ENCODE peak calls at places on chromosomes 5 and 9, in eight cellular contexts. One of them, this sample, is unnamed.

GRCh38 chr9:99353408-99353807 is 131.3 kb downstream of the SEC61B start:
- DNase-seq in hepatocyte: no peak
- DNase-seq in heart right ventricle: no peak
- DNase-seq in B cell: no peak
- DNase-seq in natural killer cell: no peak
- DNase-seq in brain microvascular endothelial cell: peak; percentile 90
- DNase-seq in nephron progenitor cell: no peak
- DNase-seq in GM06990: no peak
- DNase-seq in this sample: no peak

GRCh38 chr9:121609845-121610637 is 41.4 kb upstream of the DAB2IP start:
- DNase-seq in hepatocyte: peak; percentile 75
- DNase-seq in GM06990: no peak
- DNase-seq in B cell: no peak
- DNase-seq in natural killer cell: no peak
- DNase-seq in nephron progenitor cell: no peak
- DNase-seq in heart right ventricle: peak; percentile 57
- DNase-seq in brain microvascular endothelial cell: peak; percentile 11
- DNase-seq in this sample: no peak

GRCh38 chr9:98899399-98900056 is 44.2 kb upstream of the COL15A1 start:
- DNase-seq in B cell: no peak
- DNase-seq in brain microvascular endothelial cell: peak; percentile 84
- DNase-seq in GM06990: no peak
- DNase-seq in heart right ventricle: no peak
- DNase-seq in hepatocyte: peak; percentile 69
- DNase-seq in nephron progenitor cell: no peak
- DNase-seq in natural killer cell: no peak
- DNase-seq in this sample: no peak

GRCh38 chr9:29332789-29333188 is 1759.5 kb upstream of the C9orf72 start:
- DNase-seq in nephron progenitor cell: no peak
- DNase-seq in B cell: no peak
- DNase-seq in heart right ventricle: no peak
- DNase-seq in natural killer cell: no peak
- DNase-seq in GM06990: no peak
- DNase-seq in brain microvascular endothelial cell: peak; percentile 53
- DNase-seq in hepatocyte: no peak
- DNase-seq in this sample: no peak

GRCh38 chr5:132246806-132247205 is 10.7 kb upstream of the PDLIM4 start:
- DNase-seq in B cell: no peak
- DNase-seq in nephron progenitor cell: no peak
- DNase-seq in heart right ventricle: no peak
- DNase-seq in hepatocyte: no peak
- DNase-seq in GM06990: no peak
- DNase-seq in brain microvascular endothelial cell: no peak
- DNase-seq in natural killer cell: no peak
- DNase-seq in this sample: no peak

GRCh38 chr9:113998529-113999255 is 79.4 kb downstream of the AMBP start:
- DNase-seq in hepatocyte: peak; percentile 32
- DNase-seq in B cell: no peak
- DNase-seq in brain microvascular endothelial cell: no peak
- DNase-seq in natural killer cell: peak; percentile 10
- DNase-seq in heart right ventricle: peak; percentile 4
- DNase-seq in nephron progenitor cell: no peak
- DNase-seq in GM06990: no peak
- DNase-seq in this sample: peak; percentile 33

GRCh38 chr9:99445377-99445891 is 223.4 kb downstream of the SEC61B start:
- DNase-seq in GM06990: no peak
- DNase-seq in hepatocyte: peak; percentile 20
- DNase-seq in B cell: no peak
- DNase-seq in brain microvascular endothelial cell: peak; percentile 88
- DNase-seq in heart right ventricle: peak; percentile 79
- DNase-seq in natural killer cell: no peak
- DNase-seq in nephron progenitor cell: no peak
- DNase-seq in this sample: no peak

GRCh38 chr5:83802686-83803085 is 82.0 kb upstream of the HAPLN1 start:
- DNase-seq in GM06990: no peak
- DNase-seq in natural killer cell: no peak
- DNase-seq in hepatocyte: no peak
- DNase-seq in heart right ventricle: no peak
- DNase-seq in B cell: no peak
- DNase-seq in brain microvascular endothelial cell: peak; percentile 9
- DNase-seq in nephron progenitor cell: no peak
- DNase-seq in this sample: no peak

GRCh38 chr5:100762163-100762562 is 140.9 kb downstream of the ST8SIA4 start:
- DNase-seq in natural killer cell: no peak
- DNase-seq in nephron progenitor cell: no peak
- DNase-seq in brain microvascular endothelial cell: peak; percentile 70
- DNase-seq in hepatocyte: no peak
- DNase-seq in B cell: no peak
- DNase-seq in heart right ventricle: no peak
- DNase-seq in GM06990: no peak
- DNase-seq in this sample: no peak

DNA sequence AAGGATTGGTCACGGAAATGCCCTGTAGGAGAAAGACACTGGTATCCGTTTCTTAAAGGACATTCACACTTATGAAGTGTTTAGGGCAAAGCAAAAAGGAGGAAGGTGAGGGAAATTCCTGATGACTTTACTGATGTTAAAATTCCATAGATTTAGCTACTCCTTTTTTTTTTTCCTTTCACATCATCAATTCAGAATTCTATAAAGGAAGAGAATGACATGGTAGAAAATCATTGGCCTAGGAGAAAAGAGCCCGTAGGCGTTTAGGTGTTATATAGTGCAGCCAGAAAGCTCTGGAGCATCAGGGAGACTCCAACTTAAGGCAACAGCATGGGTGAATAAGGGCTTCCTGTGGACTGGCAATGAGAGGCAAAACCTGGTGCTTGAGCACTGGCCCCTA is at the start of gene TSLP:
- DNase-seq in natural killer cell: no peak
- DNase-seq in heart right ventricle: no peak
- DNase-seq in hepatocyte: no peak
- DNase-seq in nephron progenitor cell: no peak
- DNase-seq in GM06990: no peak
- DNase-seq in B cell: no peak
- DNase-seq in brain microvascular endothelial cell: no peak
- DNase-seq in this sample: no peak
- TF ChIP-seq CTCF in natural killer cell: no peak
- TF ChIP-seq CTCF in heart right ventricle: no peak
- TF ChIP-seq CTCF in hepatocyte: no peak
- TF ChIP-seq CTCF in nephron progenitor cell: no peak
- TF ChIP-seq CTCF in GM06990: no peak
- TF ChIP-seq CTCF in B cell: no peak
- TF ChIP-seq CTCF in brain microvascular endothelial cell: no peak
- TF ChIP-seq CTCF in this sample: no peak

GRCh38 chr5:15992918-15993317 is 186.7 kb downstream of the MARCHF11 start:
- DNase-seq in B cell: no peak
- DNase-seq in heart right ventricle: no peak
- DNase-seq in brain microvascular endothelial cell: peak; percentile 25
- DNase-seq in GM06990: no peak
- DNase-seq in nephron progenitor cell: no peak
- DNase-seq in hepatocyte: no peak
- DNase-seq in natural killer cell: no peak
- DNase-seq in this sample: no peak

GRCh38 chr5:15993334-15993733 is 186.3 kb downstream of the MARCHF11 start:
- DNase-seq in nephron progenitor cell: no peak
- DNase-seq in heart right ventricle: no peak
- DNase-seq in B cell: no peak
- DNase-seq in brain microvascular endothelial cell: no peak
- DNase-seq in GM06990: no peak
- DNase-seq in hepatocyte: no peak
- DNase-seq in natural killer cell: no peak
- DNase-seq in this sample: no peak

GRCh38 chr5:15991586-15991985 is 188.0 kb downstream of the MARCHF11 start:
- DNase-seq in GM06990: no peak
- DNase-seq in heart right ventricle: no peak
- DNase-seq in nephron progenitor cell: no peak
- DNase-seq in brain microvascular endothelial cell: no peak
- DNase-seq in B cell: no peak
- DNase-seq in natural killer cell: no peak
- DNase-seq in hepatocyte: no peak
- DNase-seq in this sample: no peak

GRCh38 chr5:15993934-15994333 is 185.7 kb downstream of the MARCHF11 start:
- DNase-seq in B cell: no peak
- DNase-seq in heart right ventricle: no peak
- DNase-seq in nephron progenitor cell: no peak
- DNase-seq in brain microvascular endothelial cell: peak; percentile 34
- DNase-seq in GM06990: no peak
- DNase-seq in hepatocyte: no peak
- DNase-seq in natural killer cell: no peak
- DNase-seq in this sample: no peak

GRCh38 chr5:15995206-15996052 is 184.2 kb downstream of the MARCHF11 start:
- DNase-seq in heart right ventricle: no peak
- DNase-seq in B cell: no peak
- DNase-seq in brain microvascular endothelial cell: peak; percentile 7
- DNase-seq in nephron progenitor cell: peak; percentile 6
- DNase-seq in GM06990: no peak
- DNase-seq in hepatocyte: peak; percentile 28
- DNase-seq in natural killer cell: no peak
- DNase-seq in this sample: no peak
- TF ChIP-seq CTCF in heart right ventricle: peak; percentile 67
- TF ChIP-seq CTCF in B cell: no peak
- TF ChIP-seq CTCF in brain microvascular endothelial cell: peak; percentile 63
- TF ChIP-seq CTCF in nephron progenitor cell: peak; percentile 45
- TF ChIP-seq CTCF in GM06990: peak; percentile 35
- TF ChIP-seq CTCF in hepatocyte: peak; percentile 59
- TF ChIP-seq CTCF in natural killer cell: no peak
- TF ChIP-seq CTCF in this sample: no peak

GRCh38 chr9:33447404-33448158 is at the start of gene AQP3:
- DNase-seq in brain microvascular endothelial cell: peak; percentile 9
- DNase-seq in natural killer cell: peak; percentile 49
- DNase-seq in GM06990: peak; percentile 57
- DNase-seq in hepatocyte: peak; percentile 86
- DNase-seq in heart right ventricle: peak; percentile 61
- DNase-seq in B cell: peak; percentile 52
- DNase-seq in nephron progenitor cell: peak; percentile 82
- DNase-seq in this sample: no peak
- TF ChIP-seq CTCF in brain microvascular endothelial cell: no peak
- TF ChIP-seq CTCF in natural killer cell: peak; percentile 16
- TF ChIP-seq CTCF in GM06990: no peak
- TF ChIP-seq CTCF in hepatocyte: peak; percentile 28
- TF ChIP-seq CTCF in heart right ventricle: peak; percentile 59
- TF ChIP-seq CTCF in B cell: peak; percentile 36
- TF ChIP-seq CTCF in nephron progenitor cell: no peak
- TF ChIP-seq CTCF in this sample: no peak

GRCh38 chr9:127803507-127804352 is 1.0 kb downstream of the FPGS start:
- DNase-seq in hepatocyte: no peak
- DNase-seq in brain microvascular endothelial cell: no peak
- DNase-seq in nephron progenitor cell: no peak
- DNase-seq in B cell: no peak
- DNase-seq in GM06990: no peak
- DNase-seq in natural killer cell: no peak
- DNase-seq in heart right ventricle: no peak
- DNase-seq in this sample: no peak
- TF ChIP-seq CTCF in hepatocyte: no peak
- TF ChIP-seq CTCF in brain microvascular endothelial cell: no peak
- TF ChIP-seq CTCF in nephron progenitor cell: no peak
- TF ChIP-seq CTCF in B cell: no peak
- TF ChIP-seq CTCF in GM06990: no peak
- TF ChIP-seq CTCF in natural killer cell: no peak
- TF ChIP-seq CTCF in heart right ventricle: no peak
- TF ChIP-seq CTCF in this sample: no peak

GRCh38 chr5:157582731-157583580 is 7.4 kb upstream of the ADAM19 start:
- DNase-seq in nephron progenitor cell: no peak
- DNase-seq in natural killer cell: no peak
- DNase-seq in heart right ventricle: no peak
- DNase-seq in hepatocyte: no peak
- DNase-seq in GM06990: no peak
- DNase-seq in B cell: no peak
- DNase-seq in brain microvascular endothelial cell: no peak
- DNase-seq in this sample: no peak
- TF ChIP-seq CTCF in nephron progenitor cell: no peak
- TF ChIP-seq CTCF in natural killer cell: no peak
- TF ChIP-seq CTCF in heart right ventricle: peak; percentile 31
- TF ChIP-seq CTCF in hepatocyte: no peak
- TF ChIP-seq CTCF in GM06990: peak; percentile 39
- TF ChIP-seq CTCF in B cell: no peak
- TF ChIP-seq CTCF in brain microvascular endothelial cell: peak; percentile 38
- TF ChIP-seq CTCF in this sample: no peak

GRCh38 chr5:118990582-118990981 is 2.2 kb upstream of the DTWD2 start:
- DNase-seq in hepatocyte: no peak
- DNase-seq in nephron progenitor cell: no peak
- DNase-seq in brain microvascular endothelial cell: no peak
- DNase-seq in GM06990: no peak
- DNase-seq in heart right ventricle: no peak
- DNase-seq in B cell: no peak
- DNase-seq in natural killer cell: no peak
- DNase-seq in this sample: no peak

GRCh38 chr5:118999696-119000095 is 11.3 kb upstream of the DTWD2 start:
- DNase-seq in heart right ventricle: no peak
- DNase-seq in brain microvascular endothelial cell: no peak
- DNase-seq in nephron progenitor cell: no peak
- DNase-seq in B cell: no peak
- DNase-seq in natural killer cell: no peak
- DNase-seq in hepatocyte: no peak
- DNase-seq in GM06990: no peak
- DNase-seq in this sample: no peak

GRCh38 chr5:118996098-118996497 is 7.8 kb upstream of the DTWD2 start:
- DNase-seq in GM06990: no peak
- DNase-seq in natural killer cell: no peak
- DNase-seq in heart right ventricle: no peak
- DNase-seq in hepatocyte: no peak
- DNase-seq in B cell: no peak
- DNase-seq in brain microvascular endothelial cell: no peak
- DNase-seq in nephron progenitor cell: no peak
- DNase-seq in this sample: no peak
- TF ChIP-seq CTCF in GM06990: no peak
- TF ChIP-seq CTCF in natural killer cell: no peak
- TF ChIP-seq CTCF in heart right ventricle: no peak
- TF ChIP-seq CTCF in hepatocyte: no peak
- TF ChIP-seq CTCF in B cell: no peak
- TF ChIP-seq CTCF in brain microvascular endothelial cell: no peak
- TF ChIP-seq CTCF in nephron progenitor cell: no peak
- TF ChIP-seq CTCF in this sample: no peak

DNA sequence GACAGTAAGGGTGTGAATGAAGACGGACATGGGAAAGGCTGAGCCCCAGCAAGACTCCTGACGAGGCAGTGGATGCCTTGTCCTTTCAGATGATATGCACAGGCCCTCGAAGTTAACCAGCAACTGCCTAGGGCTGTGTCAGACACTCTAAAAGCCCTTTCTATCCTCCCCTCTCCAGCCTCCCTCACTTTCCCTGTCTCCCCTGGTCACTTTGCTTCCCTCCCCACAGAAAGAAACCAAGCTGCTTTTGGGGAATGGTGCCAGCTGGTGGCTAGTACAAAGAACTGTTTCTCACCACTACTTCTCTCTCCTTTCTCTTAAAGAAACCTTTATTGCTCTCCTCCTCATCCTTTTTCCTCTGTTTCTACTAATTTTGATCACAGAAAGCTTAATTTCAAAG is 21.4 kb downstream of the LHFPL2 start:
- DNase-seq in heart right ventricle: no peak
- DNase-seq in brain microvascular endothelial cell: no peak
- DNase-seq in B cell: no peak
- DNase-seq in hepatocyte: no peak
- DNase-seq in nephron progenitor cell: no peak
- DNase-seq in natural killer cell: no peak
- DNase-seq in GM06990: no peak
- DNase-seq in this sample: no peak
- TF ChIP-seq CTCF in heart right ventricle: peak; percentile 28
- TF ChIP-seq CTCF in brain microvascular endothelial cell: peak; percentile 75
- TF ChIP-seq CTCF in B cell: no peak
- TF ChIP-seq CTCF in hepatocyte: peak; percentile 30
- TF ChIP-seq CTCF in nephron progenitor cell: no peak
- TF ChIP-seq CTCF in natural killer cell: no peak
- TF ChIP-seq CTCF in GM06990: peak; percentile 46
- TF ChIP-seq CTCF in this sample: peak; percentile 38

GRCh38 chr9:17837931-17838330 is 259.1 kb downstream of the SH3GL2 start:
- DNase-seq in heart right ventricle: no peak
- DNase-seq in B cell: no peak
- DNase-seq in hepatocyte: no peak
- DNase-seq in nephron progenitor cell: no peak
- DNase-seq in brain microvascular endothelial cell: no peak
- DNase-seq in natural killer cell: no peak
- DNase-seq in GM06990: no peak
- DNase-seq in this sample: no peak
- TF ChIP-seq CTCF in heart right ventricle: peak; percentile 6
- TF ChIP-seq CTCF in B cell: no peak
- TF ChIP-seq CTCF in hepatocyte: peak; percentile 26
- TF ChIP-seq CTCF in nephron progenitor cell: no peak
- TF ChIP-seq CTCF in brain microvascular endothelial cell: no peak
- TF ChIP-seq CTCF in natural killer cell: no peak
- TF ChIP-seq CTCF in GM06990: no peak
- TF ChIP-seq CTCF in this sample: no peak

This sample was measured in CD14-positive monocyte.